ENCODE peak calls at places on chromosomes 4 and X, in seven cellular contexts. W is GM23338, L is A549, I is psoas muscle, Y is K562, D is SJSA1, A is cardiac muscle cell. U is an unnamed sample.

GRCh38 chr4:150402968-150403367 is 179.0 kb upstream of the MAB21L2 start:
- DNase-seq in W (peak), L (no peak), I (peak), Y (peak), D (no peak), A (no peak), U (peak)

GRCh38 chrX:1502241-1502640 is 34.7 kb downstream of the P2RY8 start:
- DNase-seq in W (no peak), L (no peak), I (no peak), Y (peak), D (no peak), A (no peak), U (no peak)

GRCh38 chr4:184288451-184289178 is 70.9 kb upstream of the ENPP6 start:
- DNase-seq in W (no peak), L (no peak), I (no peak), Y (no peak), D (no peak), A (no peak), U (peak)

GRCh38 chrX:7925867-7926472 is 1.2 kb downstream of the PNPLA4 start:
- DNase-seq in W (peak), L (peak), I (peak), Y (peak), D (peak), A (peak), U (peak)

GRCh38 chrX:151174581-151175282 is 1.7 kb upstream of the GPR50 start:
- DNase-seq in W (peak), L (no peak), I (no peak), Y (no peak), D (no peak), A (no peak), U (no peak)

GRCh38 chrX:39721570-39722279 is 376.0 kb downstream of the BCOR start:
- DNase-seq in W (no peak), L (no peak), I (no peak), Y (no peak), D (no peak), A (peak), U (no peak)

GRCh38 chr4:168647976-168648375 is 151.1 kb downstream of the PALLD start:
- DNase-seq in W (no peak), L (no peak), I (no peak), Y (no peak), D (no peak), A (no peak), U (no peak)

GRCh38 chr4:76197001-76197743 is 16.5 kb downstream of the SCARB2 start:
- DNase-seq in W (no peak), L (no peak), I (no peak), Y (no peak), D (no peak), A (no peak), U (no peak)

GRCh38 chr4:179361978-179362486 is 1919.8 kb upstream of the AGA start:
- DNase-seq in W (no peak), L (no peak), I (no peak), Y (no peak), D (no peak), A (no peak), U (no peak)

GRCh38 chr4:109699553-109700225 is 3.6 kb downstream of the CASP6 start:
- DNase-seq in W (no peak), L (no peak), I (no peak), Y (no peak), D (no peak), A (peak), U (no peak)

GRCh38 chr4:4387531-4388311 is 819 bp downstream of the NSG1 start:
- DNase-seq in W (peak), L (no peak), I (no peak), Y (no peak), D (no peak), A (peak), U (no peak)

GRCh38 chr4:88738714-88739366 is 41.2 kb upstream of the NAP1L5 start:
- DNase-seq in W (peak), L (no peak), I (no peak), Y (no peak), D (no peak), A (no peak), U (no peak)

GRCh38 chr4:123564758-123565346 is 168.3 kb downstream of the SPRY1 start:
- DNase-seq in W (peak), L (peak), I (no peak), Y (peak), D (peak), A (peak), U (peak)

GRCh38 chrX:41137589-41137988 is 52.3 kb downstream of the USP9X start:
- DNase-seq in W (peak), L (no peak), I (no peak), Y (no peak), D (no peak), A (no peak), U (no peak)

GRCh38 chr4:132123870-132124623 is 1025.0 kb upstream of the PCDH10 start:
- DNase-seq in W (peak), L (no peak), I (no peak), Y (peak), D (no peak), A (peak), U (no peak)

GRCh38 chr4:174490356-174490969 is 31.8 kb downstream of the HPGD start:
- DNase-seq in W (no peak), L (peak), I (no peak), Y (peak), D (peak), A (peak), U (no peak)

GRCh38 chrX:40100537-40101429 is 3.0 kb upstream of the BCOR start:
- DNase-seq in W (no peak), L (no peak), I (no peak), Y (peak), D (peak), A (no peak), U (no peak)

GRCh38 chr4:159096434-159096833 is 6.4 kb upstream of the RAPGEF2 start:
- DNase-seq in W (no peak), L (no peak), I (no peak), Y (no peak), D (no peak), A (no peak), U (no peak)

GRCh38 chrX:72254835-72255234 is 16.0 kb upstream of the ERCC6L start:
- DNase-seq in W (peak), L (no peak), I (no peak), Y (no peak), D (no peak), A (no peak), U (no peak)

GRCh38 chrX:2577844-2578444 is 77.2 kb upstream of the DHRSX start:
- DNase-seq in W (peak), L (no peak), I (no peak), Y (no peak), D (no peak), A (no peak), U (no peak)

GRCh38 chr4:137651128-137651527 is 118.8 kb upstream of the PCDH18 start:
- DNase-seq in W (no peak), L (no peak), I (no peak), Y (no peak), D (peak), A (peak), U (no peak)

GRCh38 chr4:86626066-86626465 is 32.0 kb downstream of the PTPN13 start:
- DNase-seq in W (no peak), L (no peak), I (no peak), Y (no peak), D (peak), A (no peak), U (no peak)

GRCh38 chr4:793109-793861 is 32.6 kb downstream of the CPLX1 start:
- DNase-seq in W (no peak), L (no peak), I (no peak), Y (no peak), D (no peak), A (no peak), U (no peak)

GRCh38 chrX:20437678-20438077 is 171.0 kb upstream of the RPS6KA3 start:
- DNase-seq in W (no peak), L (no peak), I (no peak), Y (no peak), D (no peak), A (peak), U (peak)

GRCh38 chrX:57905141-57905540 is 5.1 kb downstream of the ZXDA start:
- DNase-seq in W (no peak), L (no peak), I (no peak), Y (no peak), D (no peak), A (no peak), U (no peak)

GRCh38 chr4:125770814-125771398 is 456.2 kb downstream of the FAT4 start:
- DNase-seq in W (no peak), L (no peak), I (no peak), Y (no peak), D (no peak), A (no peak), U (no peak)

GRCh38 chr4:77817304-77818076 is 1.7 kb downstream of the CNOT6L start:
- DNase-seq in W (no peak), L (no peak), I (no peak), Y (peak), D (no peak), A (no peak), U (no peak)

GRCh38 chrX:46559062-46559461 is 13.8 kb upstream of the ZNF674 start:
- DNase-seq in W (no peak), L (no peak), I (no peak), Y (no peak), D (no peak), A (peak), U (no peak)

GRCh38 chr4:36687681-36688080 is 406.3 kb downstream of the DTHD1 start:
- DNase-seq in W (no peak), L (no peak), I (no peak), Y (no peak), D (no peak), A (no peak), U (no peak)

GRCh38 chr4:147539959-147540358 is 59.1 kb downstream of the EDNRA start:
- DNase-seq in W (no peak), L (no peak), I (no peak), Y (no peak), D (no peak), A (no peak), U (no peak)

GRCh38 chrX:72142931-72143709 is 11.4 kb upstream of the RTL5 start:
- DNase-seq in W (no peak), L (no peak), I (no peak), Y (no peak), D (no peak), A (no peak), U (no peak)

GRCh38 chrX:24870143-24870542 is 145.6 kb downstream of the ARX start:
- DNase-seq in W (no peak), L (no peak), I (no peak), Y (no peak), D (peak), A (peak), U (no peak)

GRCh38 chr4:89836031-89836777 is 757 bp downstream of the SNCA start:
- DNase-seq in W (peak), L (no peak), I (no peak), Y (peak), D (no peak), A (peak), U (no peak)

GRCh38 chr4:89836897-89837384 is at the start of gene SNCA:
- DNase-seq in W (peak), L (peak), I (peak), Y (peak), D (peak), A (peak), U (no peak)

GRCh38 chr4:89839558-89839957 is 2.6 kb upstream of the SNCA start:
- DNase-seq in W (no peak), L (no peak), I (no peak), Y (no peak), D (no peak), A (no peak), U (no peak)

GRCh38 chr4:89838005-89838404 is 1.0 kb upstream of the SNCA start:
- DNase-seq in W (peak), L (no peak), I (no peak), Y (peak), D (no peak), A (peak), U (no peak)

DNA sequence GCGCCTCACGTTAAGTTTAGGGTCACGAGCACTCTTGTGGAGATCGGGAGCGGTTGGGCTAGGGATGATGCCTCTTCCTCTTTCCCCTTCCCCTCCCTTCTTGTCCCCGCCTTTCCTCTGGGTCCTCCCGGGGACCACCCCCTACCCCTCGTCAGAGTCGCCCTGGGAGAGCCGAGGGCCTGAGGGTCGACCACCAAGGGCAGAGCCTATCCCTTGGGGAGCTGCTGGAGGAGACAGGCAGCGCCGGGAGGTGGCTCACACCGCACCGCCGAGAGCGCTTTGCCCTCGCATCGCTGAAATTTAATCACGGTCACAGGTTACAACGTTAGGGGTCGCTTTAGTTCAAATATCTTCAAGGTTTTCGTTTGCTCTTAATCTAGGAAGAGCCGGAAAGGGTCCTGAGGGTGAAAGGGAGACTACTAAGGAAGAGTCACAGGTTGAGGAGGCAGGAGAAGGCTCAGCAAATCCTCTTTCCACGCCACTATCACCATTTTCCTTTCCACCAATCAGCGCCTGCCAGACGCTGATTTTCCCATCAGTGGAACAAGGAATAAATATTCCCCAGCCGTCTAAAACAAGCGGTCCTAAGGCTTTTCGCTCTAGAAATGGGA is 529 bp upstream of the SNCA start:
- DNase-seq in W (no peak), L (peak), I (no peak), Y (peak), D (peak), A (peak), U (no peak)
- H3K27ac ChIP-seq in W (peak), L (no peak), I (no peak), Y (no peak), D (no peak), A (peak), U (no peak)

GRCh38 chrX:129654652-129655546 is at the start of gene APLN:
- DNase-seq in W (peak), L (no peak), I (peak), Y (peak), D (peak), A (peak), U (no peak)
- H3K4me3 ChIP-seq in W (peak), L (peak), I (peak), Y (peak), D (peak), A (peak), U (peak)

DNA sequence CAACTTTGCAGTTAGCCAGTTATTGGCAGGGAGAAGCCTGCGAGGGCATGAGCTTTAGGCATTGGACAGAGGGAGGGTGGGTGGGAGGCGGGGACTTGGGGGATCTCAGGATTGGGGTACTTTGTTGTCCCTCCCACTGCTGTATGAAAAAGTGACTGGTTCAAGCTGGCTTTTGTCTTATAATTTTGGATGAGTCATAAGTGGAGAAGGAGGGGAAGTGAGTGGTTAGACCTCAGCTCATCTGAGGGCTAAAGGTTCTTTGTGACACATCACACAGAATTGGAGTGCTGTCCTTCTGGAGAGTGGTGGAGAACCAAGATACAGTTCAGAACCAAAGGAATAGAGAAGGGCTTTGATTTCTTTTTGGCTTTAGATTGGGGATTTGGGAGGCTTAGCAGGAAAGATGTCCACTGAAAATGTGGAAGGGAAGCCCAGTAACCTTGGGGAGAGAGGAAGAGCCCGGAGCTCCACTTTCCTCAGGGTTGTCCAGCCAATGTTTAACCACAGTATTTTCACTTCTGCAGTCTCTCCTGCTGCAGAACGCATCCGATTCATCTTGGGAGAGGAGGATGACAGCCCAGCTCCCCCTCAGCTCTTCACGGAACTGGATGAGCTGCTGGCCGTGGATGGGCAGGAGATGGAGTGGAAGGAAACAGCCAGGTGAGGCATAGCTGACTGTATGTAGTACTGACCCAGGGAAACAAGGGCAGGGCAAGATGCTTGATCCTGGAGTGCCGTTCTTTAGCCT is at the start of gene SLC4A4:
- DNase-seq in W (no peak), L (no peak), I (no peak), Y (peak), D (no peak), A (peak), U (no peak)
- H3K27ac ChIP-seq in W (no peak), L (no peak), I (no peak), Y (no peak), D (no peak), A (no peak), U (no peak)

GRCh38 chrX:153495903-153496629 is 1.3 kb downstream of the BGN start:
- DNase-seq in W (no peak), L (no peak), I (no peak), Y (no peak), D (no peak), A (no peak), U (no peak)
- H3K4me3 ChIP-seq in W (no peak), L (no peak), I (peak), Y (no peak), D (no peak), A (no peak), U (no peak)

DNA sequence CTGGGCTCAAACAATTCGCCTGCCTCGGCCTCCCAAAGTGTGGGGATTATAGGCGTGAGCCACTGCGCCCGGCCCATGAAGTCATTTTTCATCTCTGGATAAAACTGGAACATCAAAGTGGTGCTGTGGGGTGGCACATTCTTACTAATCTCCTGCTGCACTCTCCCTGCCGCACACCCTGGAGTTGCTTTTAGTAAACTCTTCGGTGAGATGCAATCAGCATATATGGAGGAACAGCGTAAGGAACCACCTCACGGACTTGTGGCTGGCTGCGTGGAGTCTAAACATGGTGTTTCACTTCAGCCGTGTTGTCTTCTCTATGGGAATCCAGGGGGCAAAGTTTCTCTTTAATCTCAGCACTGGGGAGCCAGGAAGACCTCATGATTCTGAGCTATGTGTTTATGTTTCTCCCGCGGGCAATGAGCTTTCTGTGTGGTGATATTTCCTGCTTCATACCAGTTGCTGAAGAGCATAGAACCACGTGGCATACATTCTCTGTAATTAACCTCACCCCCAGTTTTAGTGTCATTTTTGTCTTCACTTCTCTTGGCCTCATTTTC is 2.1 kb upstream of the RHOH start:
- DNase-seq in W (no peak), L (no peak), I (no peak), Y (peak), D (no peak), A (peak), U (peak)
- H3K27ac ChIP-seq in W (no peak), L (peak), I (no peak), Y (peak), D (no peak), A (no peak), U (peak)

GRCh38 chr4:139281212-139281611 is 1.2 kb upstream of the MGARP start:
- DNase-seq in W (no peak), L (peak), I (no peak), Y (no peak), D (no peak), A (no peak), U (no peak)

GRCh38 chr4:139279723-139280620 is at the start of gene MGARP:
- DNase-seq in W (peak), L (peak), I (peak), Y (no peak), D (no peak), A (peak), U (no peak)

GRCh38 chr4:139275281-139275735 is 4.7 kb downstream of the MGARP start:
- DNase-seq in W (no peak), L (no peak), I (no peak), Y (no peak), D (no peak), A (no peak), U (no peak)

GRCh38 chr4:139278956-139279722 is 886 bp downstream of the MGARP start:
- DNase-seq in W (peak), L (no peak), I (no peak), Y (no peak), D (no peak), A (no peak), U (no peak)

DNA sequence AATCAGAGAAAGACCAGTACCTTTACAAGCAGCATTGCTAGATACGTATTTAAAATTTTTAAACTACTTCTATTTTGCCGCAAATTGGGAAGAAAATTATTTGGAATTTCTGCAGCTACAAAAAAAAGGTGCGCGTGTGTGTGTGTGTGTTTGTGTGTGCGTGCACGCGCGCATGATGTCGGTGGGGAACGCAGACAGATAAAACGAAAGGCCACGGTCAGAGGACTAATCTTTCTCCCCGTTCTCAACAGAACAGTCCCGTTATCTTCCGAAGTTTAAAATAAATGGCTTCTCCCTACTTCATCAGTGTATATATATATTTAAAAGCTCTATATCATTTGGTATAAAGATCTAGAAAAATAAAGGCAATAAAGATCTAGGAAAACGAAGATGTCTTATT is 1.6 kb downstream of the MGARP start:
- DNase-seq in W (no peak), L (no peak), I (no peak), Y (no peak), D (no peak), A (no peak), U (no peak)
- H3K4me3 ChIP-seq in W (peak), L (no peak), I (no peak), Y (no peak), D (no peak), A (no peak), U (no peak)